ENCODE peak calls at places on chromosomes 4 and X, in seven cellular contexts. One of them, this sample, is unnamed.

GRCh38 chr4:36824682-36825081 is 419.9 kb upstream of the NWD2 start:
- DNase-seq in AG04450: no peak
- DNase-seq in right lobe of liver: no peak
- DNase-seq in uterus: no peak
- DNase-seq in prostate gland: no peak
- DNase-seq in fibroblast of the aortic adventitia: no peak
- DNase-seq in endothelial cell: no peak
- DNase-seq in this sample: no peak

GRCh38 chr4:176981074-176981473 is 188.4 kb upstream of the VEGFC start:
- DNase-seq in AG04450: no peak
- DNase-seq in right lobe of liver: no peak
- DNase-seq in uterus: no peak
- DNase-seq in prostate gland: no peak
- DNase-seq in fibroblast of the aortic adventitia: no peak
- DNase-seq in endothelial cell: no peak
- DNase-seq in this sample: no peak

GRCh38 chrX:10634681-10635161 is 14.3 kb upstream of the MID1 start:
- DNase-seq in AG04450: peak
- DNase-seq in right lobe of liver: no peak
- DNase-seq in uterus: peak
- DNase-seq in prostate gland: no peak
- DNase-seq in fibroblast of the aortic adventitia: peak
- DNase-seq in endothelial cell: no peak
- DNase-seq in this sample: no peak

GRCh38 chr4:169383724-169384123 is 113.0 kb upstream of the SH3RF1 start:
- DNase-seq in AG04450: peak
- DNase-seq in right lobe of liver: no peak
- DNase-seq in uterus: no peak
- DNase-seq in prostate gland: no peak
- DNase-seq in fibroblast of the aortic adventitia: peak
- DNase-seq in endothelial cell: no peak
- DNase-seq in this sample: no peak

GRCh38 chr4:140078366-140078765 is 75.6 kb downstream of the MAML3 start:
- DNase-seq in AG04450: no peak
- DNase-seq in right lobe of liver: no peak
- DNase-seq in uterus: peak
- DNase-seq in prostate gland: no peak
- DNase-seq in fibroblast of the aortic adventitia: peak
- DNase-seq in endothelial cell: no peak
- DNase-seq in this sample: no peak

GRCh38 chr4:149409186-149410056 is 406.2 kb downstream of the IQCM start:
- DNase-seq in AG04450: peak
- DNase-seq in right lobe of liver: no peak
- DNase-seq in uterus: no peak
- DNase-seq in prostate gland: no peak
- DNase-seq in fibroblast of the aortic adventitia: peak
- DNase-seq in endothelial cell: no peak
- DNase-seq in this sample: no peak

GRCh38 chr4:84879651-84880200 is 86.8 kb downstream of the WDFY3 start:
- DNase-seq in AG04450: no peak
- DNase-seq in right lobe of liver: no peak
- DNase-seq in uterus: no peak
- DNase-seq in prostate gland: no peak
- DNase-seq in fibroblast of the aortic adventitia: no peak
- DNase-seq in endothelial cell: no peak
- DNase-seq in this sample: no peak

GRCh38 chr4:118313098-118313497 is 39.7 kb downstream of the PRSS12 start:
- DNase-seq in AG04450: no peak
- DNase-seq in right lobe of liver: no peak
- DNase-seq in uterus: no peak
- DNase-seq in prostate gland: no peak
- DNase-seq in fibroblast of the aortic adventitia: no peak
- DNase-seq in endothelial cell: no peak
- DNase-seq in this sample: no peak

GRCh38 chr4:100428051-100428450 is 89.8 kb downstream of the EMCN start:
- DNase-seq in AG04450: no peak
- DNase-seq in right lobe of liver: no peak
- DNase-seq in uterus: no peak
- DNase-seq in prostate gland: no peak
- DNase-seq in fibroblast of the aortic adventitia: peak
- DNase-seq in endothelial cell: no peak
- DNase-seq in this sample: no peak

GRCh38 chr4:112766422-112766821 is 129.5 kb downstream of the LARP7 start:
- DNase-seq in AG04450: no peak
- DNase-seq in right lobe of liver: no peak
- DNase-seq in uterus: no peak
- DNase-seq in prostate gland: no peak
- DNase-seq in fibroblast of the aortic adventitia: peak
- DNase-seq in endothelial cell: peak
- DNase-seq in this sample: peak

GRCh38 chr4:41887821-41888699 is 47.2 kb upstream of the TMEM33 start:
- DNase-seq in AG04450: peak
- DNase-seq in right lobe of liver: no peak
- DNase-seq in uterus: no peak
- DNase-seq in prostate gland: no peak
- DNase-seq in fibroblast of the aortic adventitia: peak
- DNase-seq in endothelial cell: peak
- DNase-seq in this sample: no peak

GRCh38 chrX:44062842-44063241 is 89.7 kb upstream of the NDP start:
- DNase-seq in AG04450: no peak
- DNase-seq in right lobe of liver: no peak
- DNase-seq in uterus: peak
- DNase-seq in prostate gland: no peak
- DNase-seq in fibroblast of the aortic adventitia: no peak
- DNase-seq in endothelial cell: no peak
- DNase-seq in this sample: no peak

GRCh38 chrX:45110494-45110893 is 90.2 kb downstream of the DIPK2B start:
- DNase-seq in AG04450: no peak
- DNase-seq in right lobe of liver: no peak
- DNase-seq in uterus: no peak
- DNase-seq in prostate gland: no peak
- DNase-seq in fibroblast of the aortic adventitia: no peak
- DNase-seq in endothelial cell: no peak
- DNase-seq in this sample: no peak

GRCh38 chrX:72245461-72246089 is 6.7 kb upstream of the ERCC6L start:
- DNase-seq in AG04450: no peak
- DNase-seq in right lobe of liver: no peak
- DNase-seq in uterus: no peak
- DNase-seq in prostate gland: peak
- DNase-seq in fibroblast of the aortic adventitia: peak
- DNase-seq in endothelial cell: peak
- DNase-seq in this sample: peak

GRCh38 chrX:120647127-120647526 is 17.3 kb upstream of the C1GALT1C1 start:
- DNase-seq in AG04450: no peak
- DNase-seq in right lobe of liver: no peak
- DNase-seq in uterus: no peak
- DNase-seq in prostate gland: no peak
- DNase-seq in fibroblast of the aortic adventitia: no peak
- DNase-seq in endothelial cell: no peak
- DNase-seq in this sample: no peak

GRCh38 chr4:173910911-173911310 is 372.6 kb downstream of the FBXO8 start:
- DNase-seq in AG04450: no peak
- DNase-seq in right lobe of liver: no peak
- DNase-seq in uterus: no peak
- DNase-seq in prostate gland: no peak
- DNase-seq in fibroblast of the aortic adventitia: no peak
- DNase-seq in endothelial cell: no peak
- DNase-seq in this sample: no peak

GRCh38 chr4:1713003-1713397 is 881 bp upstream of the SLBP start:
- DNase-seq in AG04450: no peak
- DNase-seq in right lobe of liver: no peak
- DNase-seq in uterus: no peak
- DNase-seq in prostate gland: no peak
- DNase-seq in fibroblast of the aortic adventitia: no peak
- DNase-seq in endothelial cell: no peak
- DNase-seq in this sample: no peak

GRCh38 chr4:187232201-187232600 is 508.5 kb upstream of the FAT1 start:
- DNase-seq in AG04450: no peak
- DNase-seq in right lobe of liver: no peak
- DNase-seq in uterus: no peak
- DNase-seq in prostate gland: no peak
- DNase-seq in fibroblast of the aortic adventitia: no peak
- DNase-seq in endothelial cell: no peak
- DNase-seq in this sample: no peak

GRCh38 chr4:82721819-82722423 is 76.7 kb downstream of the SCD5 start:
- DNase-seq in AG04450: no peak
- DNase-seq in right lobe of liver: no peak
- DNase-seq in uterus: no peak
- DNase-seq in prostate gland: peak
- DNase-seq in fibroblast of the aortic adventitia: peak
- DNase-seq in endothelial cell: no peak
- DNase-seq in this sample: peak

GRCh38 chrX:119688856-119689455 is 4.0 kb downstream of the SEPTIN6 start:
- DNase-seq in AG04450: no peak
- DNase-seq in right lobe of liver: no peak
- DNase-seq in uterus: no peak
- DNase-seq in prostate gland: no peak
- DNase-seq in fibroblast of the aortic adventitia: no peak
- DNase-seq in endothelial cell: no peak
- DNase-seq in this sample: no peak

GRCh38 chrX:7927259-7928167 is at the start of gene PNPLA4:
- DNase-seq in AG04450: no peak
- DNase-seq in right lobe of liver: peak
- DNase-seq in uterus: peak
- DNase-seq in prostate gland: peak
- DNase-seq in fibroblast of the aortic adventitia: peak
- DNase-seq in endothelial cell: peak
- DNase-seq in this sample: peak
- TF ChIP-seq CTCF in AG04450: peak
- TF ChIP-seq CTCF in right lobe of liver: peak
- TF ChIP-seq CTCF in uterus: peak
- TF ChIP-seq CTCF in prostate gland: no peak
- TF ChIP-seq CTCF in fibroblast of the aortic adventitia: peak
- TF ChIP-seq CTCF in endothelial cell: no peak
- TF ChIP-seq CTCF in this sample: peak

GRCh38 chr4:108045687-108046024 is 56.0 kb downstream of the HADH start:
- DNase-seq in AG04450: no peak
- DNase-seq in right lobe of liver: no peak
- DNase-seq in uterus: no peak
- DNase-seq in prostate gland: peak
- DNase-seq in fibroblast of the aortic adventitia: peak
- DNase-seq in endothelial cell: no peak
- DNase-seq in this sample: no peak

GRCh38 chr4:108047199-108047598 is 57.5 kb downstream of the HADH start:
- DNase-seq in AG04450: no peak
- DNase-seq in right lobe of liver: no peak
- DNase-seq in uterus: no peak
- DNase-seq in prostate gland: peak
- DNase-seq in fibroblast of the aortic adventitia: no peak
- DNase-seq in endothelial cell: no peak
- DNase-seq in this sample: no peak

GRCh38 chr4:108044951-108045686 is 55.4 kb downstream of the HADH start:
- DNase-seq in AG04450: no peak
- DNase-seq in right lobe of liver: no peak
- DNase-seq in uterus: no peak
- DNase-seq in prostate gland: no peak
- DNase-seq in fibroblast of the aortic adventitia: no peak
- DNase-seq in endothelial cell: no peak
- DNase-seq in this sample: no peak

GRCh38 chr4:108043536-108043935 is 53.8 kb downstream of the HADH start:
- DNase-seq in AG04450: no peak
- DNase-seq in right lobe of liver: no peak
- DNase-seq in uterus: no peak
- DNase-seq in prostate gland: no peak
- DNase-seq in fibroblast of the aortic adventitia: no peak
- DNase-seq in endothelial cell: no peak
- DNase-seq in this sample: no peak

GRCh38 chr4:108042927-108043326 is 53.2 kb downstream of the HADH start:
- DNase-seq in AG04450: no peak
- DNase-seq in right lobe of liver: no peak
- DNase-seq in uterus: no peak
- DNase-seq in prostate gland: no peak
- DNase-seq in fibroblast of the aortic adventitia: no peak
- DNase-seq in endothelial cell: no peak
- DNase-seq in this sample: no peak
- TF ChIP-seq CTCF in AG04450: no peak
- TF ChIP-seq CTCF in right lobe of liver: no peak
- TF ChIP-seq CTCF in uterus: no peak
- TF ChIP-seq CTCF in prostate gland: no peak
- TF ChIP-seq CTCF in fibroblast of the aortic adventitia: no peak
- TF ChIP-seq CTCF in endothelial cell: no peak
- TF ChIP-seq CTCF in this sample: peak

DNA sequence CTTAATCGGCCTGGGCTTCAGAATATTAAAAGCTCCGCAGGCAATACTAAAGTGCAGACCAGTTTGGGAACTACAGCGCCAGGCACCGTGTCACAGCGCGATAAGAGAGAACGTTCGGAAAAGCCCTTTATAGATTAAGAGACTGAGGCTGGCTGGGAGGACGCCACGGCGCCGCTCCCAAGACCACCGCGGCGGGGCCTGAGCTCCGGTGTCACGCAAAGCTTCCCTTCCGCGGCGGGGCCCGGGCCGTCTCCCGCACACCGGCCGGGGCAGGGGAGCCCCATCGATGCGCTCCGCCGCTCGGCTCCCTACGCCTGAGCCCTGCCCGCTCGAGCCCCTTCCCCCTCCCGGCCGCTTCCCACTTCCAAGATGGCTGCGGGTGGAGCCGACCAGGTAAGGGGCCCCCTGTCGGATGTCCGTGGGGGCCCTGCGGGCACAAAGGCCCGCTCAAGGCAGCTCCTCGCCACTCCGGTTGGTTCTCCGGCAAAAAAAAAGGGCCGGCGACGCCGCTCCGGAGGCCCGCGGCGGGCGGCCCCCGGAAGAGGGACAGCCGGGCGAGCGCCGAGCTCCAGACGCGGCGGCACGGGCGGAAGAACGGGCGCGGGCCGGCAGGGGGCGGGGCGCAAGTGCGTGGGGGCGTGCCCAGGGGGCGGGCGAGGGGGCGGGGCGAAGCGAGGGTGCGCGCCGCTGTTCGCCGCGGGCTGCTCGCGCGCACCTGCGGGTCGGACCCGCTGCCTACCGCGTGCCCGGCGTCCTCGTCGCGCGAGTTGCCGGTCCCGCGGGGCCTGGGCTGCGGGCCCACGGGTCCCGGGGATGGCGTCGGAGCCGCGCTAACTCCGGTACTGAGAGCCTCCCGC is at the start of gene TBC1D14:
- DNase-seq in AG04450: peak
- DNase-seq in right lobe of liver: peak
- DNase-seq in uterus: peak
- DNase-seq in prostate gland: peak
- DNase-seq in fibroblast of the aortic adventitia: peak
- DNase-seq in endothelial cell: peak
- DNase-seq in this sample: peak
- TF ChIP-seq CTCF in AG04450: peak
- TF ChIP-seq CTCF in right lobe of liver: peak
- TF ChIP-seq CTCF in uterus: peak
- TF ChIP-seq CTCF in prostate gland: no peak
- TF ChIP-seq CTCF in fibroblast of the aortic adventitia: peak
- TF ChIP-seq CTCF in endothelial cell: peak
- TF ChIP-seq CTCF in this sample: no peak

DNA sequence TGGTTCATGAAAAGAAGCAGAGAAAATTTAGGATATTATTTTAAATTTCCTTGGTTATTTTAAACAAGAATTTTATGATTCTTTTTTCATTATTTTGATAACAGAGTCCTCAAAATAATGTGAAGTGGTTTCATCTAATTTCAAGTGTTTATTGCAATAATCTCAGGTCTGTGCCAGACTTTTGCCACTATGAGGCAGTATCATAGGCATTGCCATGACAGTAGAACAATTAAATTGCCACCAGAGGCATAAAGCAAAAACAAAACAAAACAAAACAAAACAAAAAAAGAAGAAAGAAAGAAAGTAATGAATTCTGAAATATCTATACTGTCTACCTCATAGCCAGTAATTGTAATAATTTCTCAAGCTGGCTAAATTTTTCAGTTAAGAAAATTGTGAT is 739.2 kb downstream of the KCTD8 start:
- DNase-seq in AG04450: no peak
- DNase-seq in right lobe of liver: no peak
- DNase-seq in uterus: no peak
- DNase-seq in prostate gland: no peak
- DNase-seq in fibroblast of the aortic adventitia: no peak
- DNase-seq in endothelial cell: no peak
- DNase-seq in this sample: no peak
- TF ChIP-seq CTCF in AG04450: no peak
- TF ChIP-seq CTCF in right lobe of liver: no peak
- TF ChIP-seq CTCF in uterus: no peak
- TF ChIP-seq CTCF in prostate gland: no peak
- TF ChIP-seq CTCF in fibroblast of the aortic adventitia: no peak
- TF ChIP-seq CTCF in endothelial cell: no peak
- TF ChIP-seq CTCF in this sample: no peak